ENCODE peak calls at places on chromosome 17, in nine cellular contexts. W is NCI-H345; G is adrenal gland; P is A172; K is naive thymus-derived CD8-positive, alpha-beta T cell; F is astrocyte of the hippocampus; O is A549; X is heart left ventricle; H is SHP77 treated with DMSO at 0.1 percent for 48 hours. E is an unnamed sample.

GRCh38 chr17:68204736-68205135 is 43.1 kb upstream of the AMZ2 start:
- DNase-seq in W (peak; percentile 14), G (no peak), P (peak; percentile 14), K (no peak), F (no peak), O (peak; percentile 38), X (peak; percentile 41), H (no peak), E (no peak)

GRCh38 chr17:52157603-52158449 is 688 bp downstream of the CA10 start:
- DNase-seq in W (peak; percentile 69), G (no peak), P (no peak), K (no peak), F (peak; percentile 21), O (no peak), X (no peak), H (no peak), E (no peak)

GRCh38 chr17:75077490-75078096 is 10.2 kb upstream of the SLC16A5 start:
- DNase-seq in W (no peak), G (peak; percentile 84), P (no peak), K (peak; percentile 37), F (peak; percentile 69), O (no peak), X (peak; percentile 85), H (no peak), E (peak; percentile 42)

GRCh38 chr17:46978489-46979022 is 497 bp downstream of the RPRML start:
- DNase-seq in W (no peak), G (no peak), P (no peak), K (no peak), F (peak; percentile 33), O (no peak), X (no peak), H (no peak), E (no peak)

GRCh38 chr17:78391843-78392242 is 13.4 kb downstream of the PGS1 start:
- DNase-seq in W (no peak), G (no peak), P (peak; percentile 89), K (no peak), F (peak; percentile 66), O (no peak), X (no peak), H (no peak), E (no peak)

GRCh38 chr17:15261063-15261817 is 3.9 kb downstream of the PMP22 start:
- DNase-seq in W (no peak), G (peak; percentile 71), P (peak; percentile 28), K (no peak), F (peak; percentile 87), O (peak; percentile 87), X (peak; percentile 74), H (no peak), E (no peak)

GRCh38 chr17:81189670-81190530 is 23.9 kb upstream of the AATK start:
- DNase-seq in W (no peak), G (no peak), P (no peak), K (no peak), F (peak; percentile 33), O (peak; percentile 52), X (no peak), H (no peak), E (no peak)

GRCh38 chr17:6439951-6440350 is 4.3 kb upstream of the PIMREG start:
- DNase-seq in W (no peak), G (no peak), P (no peak), K (no peak), F (no peak), O (no peak), X (no peak), H (no peak), E (no peak)

GRCh38 chr17:12395733-12396354 is 269.8 kb upstream of the MYOCD start:
- DNase-seq in W (no peak), G (peak; percentile 32), P (peak; percentile 14), K (no peak), F (no peak), O (peak; percentile 34), X (no peak), H (no peak), E (no peak)

GRCh38 chr17:12996941-12997340 is 20.9 kb downstream of the ELAC2 start:
- DNase-seq in W (no peak), G (no peak), P (no peak), K (no peak), F (no peak), O (no peak), X (no peak), H (no peak), E (no peak)

GRCh38 chr17:69732272-69732671 is 317.8 kb downstream of the MAP2K6 start:
- DNase-seq in W (no peak), G (no peak), P (no peak), K (no peak), F (peak; percentile 21), O (no peak), X (no peak), H (no peak), E (no peak)

GRCh38 chr17:8753976-8754440 is 4.3 kb downstream of the SPDYE4 start:
- DNase-seq in W (peak; percentile 5), G (no peak), P (peak; percentile 21), K (no peak), F (peak; percentile 23), O (peak; percentile 65), X (no peak), H (peak; percentile 37), E (no peak)

GRCh38 chr17:40901981-40902862 is 17.2 kb upstream of the KRT20 start:
- DNase-seq in W (peak; percentile 91), G (no peak), P (peak; percentile 56), K (no peak), F (no peak), O (peak; percentile 96), X (no peak), H (no peak), E (no peak)

GRCh38 chr17:14337596-14338079 is 36.8 kb downstream of the HS3ST3B1 start:
- DNase-seq in W (no peak), G (no peak), P (no peak), K (no peak), F (no peak), O (no peak), X (no peak), H (no peak), E (peak; percentile 60)

GRCh38 chr17:8371786-8372185 is 4.7 kb downstream of the KRABD2 start:
- DNase-seq in W (no peak), G (no peak), P (no peak), K (no peak), F (no peak), O (no peak), X (no peak), H (no peak), E (no peak)

GRCh38 chr17:15273141-15273793 is 8.1 kb upstream of the PMP22 start:
- DNase-seq in W (no peak), G (no peak), P (peak; percentile 89), K (no peak), F (peak; percentile 53), O (peak; percentile 73), X (no peak), H (no peak), E (no peak)

GRCh38 chr17:44307387-44308186 is 814 bp upstream of the RUNDC3A start:
- DNase-seq in W (peak; percentile 69), G (peak; percentile 83), P (peak; percentile 45), K (no peak), F (peak; percentile 56), O (peak; percentile 88), X (peak; percentile 51), H (peak; percentile 23), E (no peak)

GRCh38 chr17:77679589-77679988 is 278.9 kb upstream of the TNRC6C start:
- DNase-seq in W (no peak), G (no peak), P (no peak), K (no peak), F (no peak), O (no peak), X (peak; percentile 76), H (no peak), E (no peak)

GRCh38 chr17:7972131-7972785 is 30.2 kb upstream of the GUCY2D start:
- DNase-seq in W (no peak), G (no peak), P (no peak), K (no peak), F (no peak), O (no peak), X (no peak), H (no peak), E (no peak)

GRCh38 chr17:42133461-42134041 is 10.9 kb downstream of the HSPB9 start:
- DNase-seq in W (peak; percentile 89), G (no peak), P (no peak), K (peak; percentile 68), F (no peak), O (no peak), X (no peak), H (peak; percentile 81), E (peak; percentile 8)

GRCh38 chr17:62627904-62628603 is 584 bp downstream of the MRC2 start:
- DNase-seq in W (no peak), G (peak; percentile 32), P (peak; percentile 37), K (peak; percentile 15), F (peak; percentile 80), O (peak; percentile 55), X (peak; percentile 59), H (no peak), E (peak; percentile 41)

GRCh38 chr17:59365383-59365981 is 34.0 kb downstream of the YPEL2 start:
- DNase-seq in W (no peak), G (no peak), P (no peak), K (peak; percentile 53), F (no peak), O (no peak), X (peak; percentile 45), H (peak; percentile 68), E (no peak)

GRCh38 chr17:50117202-50118040 is 12.5 kb downstream of the SAMD14 start:
- DNase-seq in W (no peak), G (peak; percentile 66), P (no peak), K (peak; percentile 61), F (peak; percentile 89), O (peak; percentile 78), X (peak; percentile 60), H (peak; percentile 66), E (peak; percentile 58)